ENCODE peak calls at places on chromosomes 16 and 17, in six cellular contexts. G is GM12878, Z is H1, B is SK-N-SH, C is HepG2, R is K562. H is an unnamed sample.

GRCh38 chr16:60929-61878 is 7.6 kb downstream of the SNRNP25 start:
- DNase-seq in G (no peak), Z (no peak), B (no peak), C (no peak), R (no peak), H (no peak)

GRCh38 chr16:55905651-55906050 is 30.5 kb upstream of the CES5A start:
- DNase-seq in G (no peak), Z (no peak), B (no peak), C (no peak), R (no peak), H (no peak)

GRCh38 chr17:60613325-60613724 is 13.3 kb downstream of the PPM1D start:
- DNase-seq in G (no peak), Z (no peak), B (no peak), C (no peak), R (no peak), H (no peak)

GRCh38 chr17:81519284-81520020 is 6.9 kb upstream of the ACTG1 start:
- DNase-seq in G (no peak), Z (peak), B (no peak), C (no peak), R (peak), H (no peak)

GRCh38 chr17:10048951-10049350 is 143.9 kb upstream of the RCVRN start:
- DNase-seq in G (no peak), Z (no peak), B (no peak), C (peak), R (no peak), H (no peak)

GRCh38 chr17:69179227-69179952 is 37.7 kb upstream of the ABCA6 start:
- DNase-seq in G (no peak), Z (no peak), B (no peak), C (no peak), R (no peak), H (no peak)

GRCh38 chr17:36566081-36566480 is 21.4 kb downstream of the GGNBP2 start:
- DNase-seq in G (no peak), Z (no peak), B (no peak), C (no peak), R (no peak), H (no peak)

GRCh38 chr17:77177002-77177401 is 36.2 kb downstream of the SEC14L1 start:
- DNase-seq in G (no peak), Z (no peak), B (no peak), C (no peak), R (no peak), H (no peak)

GRCh38 chr16:4200781-4201137 is 41.1 kb downstream of the SRL start:
- DNase-seq in G (no peak), Z (no peak), B (no peak), C (no peak), R (no peak), H (no peak)

GRCh38 chr17:7556627-7557026 is 1.9 kb upstream of the TNFSF13 start:
- DNase-seq in G (no peak), Z (no peak), B (no peak), C (no peak), R (no peak), H (no peak)

GRCh38 chr17:7930841-7931631 is 710 bp downstream of the TRAPPC1 start:
- DNase-seq in G (no peak), Z (no peak), B (no peak), C (no peak), R (no peak), H (no peak)

GRCh38 chr16:23903001-23903414 is 67.2 kb downstream of the PRKCB start:
- DNase-seq in G (no peak), Z (no peak), B (no peak), C (no peak), R (peak), H (peak)

GRCh38 chr17:74954665-74955421 is 17.7 kb downstream of the HID1 start:
- DNase-seq in G (no peak), Z (no peak), B (peak), C (no peak), R (no peak), H (peak)

GRCh38 chr17:65177901-65178300 is 40.7 kb downstream of the RGS9 start:
- DNase-seq in G (no peak), Z (no peak), B (no peak), C (no peak), R (no peak), H (no peak)

GRCh38 chr16:11168386-11169065 is 87.5 kb downstream of the SOCS1 start:
- DNase-seq in G (no peak), Z (no peak), B (no peak), C (no peak), R (no peak), H (no peak)

GRCh38 chr17:73508057-73508930 is 136.0 kb downstream of the SDK2 start:
- DNase-seq in G (no peak), Z (no peak), B (no peak), C (no peak), R (no peak), H (no peak)

GRCh38 chr17:30352247-30352814 is 18.5 kb upstream of the TMIGD1 start:
- DNase-seq in G (no peak), Z (no peak), B (no peak), C (peak), R (no peak), H (peak)

GRCh38 chr17:61366715-61367413 is 32.8 kb upstream of the TBX2 start:
- DNase-seq in G (no peak), Z (no peak), B (no peak), C (peak), R (no peak), H (no peak)

DNA sequence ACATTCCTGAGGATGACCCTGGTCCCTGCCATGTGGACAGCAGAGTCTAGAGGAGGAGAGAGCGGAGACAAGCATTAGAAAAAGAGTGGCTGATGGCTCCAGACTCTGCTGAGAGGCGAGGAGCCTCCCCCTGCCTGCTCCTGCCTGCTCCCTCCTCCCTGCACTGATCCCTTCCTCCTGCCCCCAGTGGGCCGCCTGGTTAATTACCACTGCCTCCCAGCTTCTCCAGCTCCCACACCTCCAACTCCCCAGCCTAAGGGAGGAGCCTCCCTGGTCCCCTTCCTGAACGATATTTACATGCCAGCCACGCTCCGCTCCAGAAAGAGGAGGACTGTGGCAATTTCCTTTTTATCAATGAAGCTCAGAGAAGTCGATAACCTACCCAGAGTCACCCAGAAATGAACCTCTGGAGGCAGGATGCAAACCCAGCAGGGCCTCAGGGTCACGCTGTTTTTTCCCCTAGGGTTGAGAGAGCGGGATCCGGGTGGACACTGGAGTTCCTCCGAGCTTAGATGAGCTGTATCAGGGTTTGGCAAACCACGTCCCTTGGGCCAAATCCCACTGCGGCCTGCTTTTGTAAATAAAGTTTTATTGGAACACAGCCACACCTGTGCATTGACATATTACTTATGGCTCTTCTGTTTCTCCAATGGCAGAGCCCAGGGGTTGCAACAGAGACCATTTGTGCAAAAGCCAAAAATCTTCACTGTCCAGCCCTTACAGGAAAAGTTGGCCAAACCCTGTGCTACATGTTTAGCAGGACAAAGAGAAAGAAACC is 27.1 kb upstream of the JPH3 start:
- DNase-seq in G (no peak), Z (peak), B (no peak), C (no peak), R (peak), H (no peak)
- TF ChIP-seq GABPA in G (no peak), Z (peak), B (no peak), C (no peak), R (no peak), H (no peak)

DNA sequence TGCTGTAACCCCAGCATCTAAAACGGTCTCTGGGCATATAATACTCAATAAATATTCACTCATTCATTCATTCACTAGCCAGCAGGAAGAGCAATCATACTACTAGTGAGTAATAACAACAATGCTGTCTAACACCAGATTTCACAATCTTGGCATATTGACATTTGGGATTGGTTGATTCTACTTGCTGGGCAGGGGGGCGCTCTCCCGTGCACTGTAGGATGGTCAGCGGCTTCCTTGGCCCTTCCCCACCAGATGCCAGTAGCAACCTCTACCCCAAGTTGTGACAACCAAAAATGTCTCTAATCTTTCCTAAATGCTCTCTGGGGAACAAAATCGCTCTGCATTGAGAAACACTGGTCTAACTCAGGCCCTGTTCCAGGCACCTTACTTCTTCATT is 20.7 kb downstream of the WFDC1 start:
- DNase-seq in G (no peak), Z (no peak), B (no peak), C (peak), R (no peak), H (no peak)
- TF ChIP-seq GABPA in G (no peak), Z (no peak), B (no peak), C (no peak), R (no peak), H (no peak)

GRCh38 chr16:66988197-66988788 is at the start of gene CES4A:
- DNase-seq in G (no peak), Z (no peak), B (no peak), C (peak), R (no peak), H (no peak)
- TF ChIP-seq GABPA in G (no peak), Z (no peak), B (no peak), C (no peak), R (no peak), H (no peak)

DNA sequence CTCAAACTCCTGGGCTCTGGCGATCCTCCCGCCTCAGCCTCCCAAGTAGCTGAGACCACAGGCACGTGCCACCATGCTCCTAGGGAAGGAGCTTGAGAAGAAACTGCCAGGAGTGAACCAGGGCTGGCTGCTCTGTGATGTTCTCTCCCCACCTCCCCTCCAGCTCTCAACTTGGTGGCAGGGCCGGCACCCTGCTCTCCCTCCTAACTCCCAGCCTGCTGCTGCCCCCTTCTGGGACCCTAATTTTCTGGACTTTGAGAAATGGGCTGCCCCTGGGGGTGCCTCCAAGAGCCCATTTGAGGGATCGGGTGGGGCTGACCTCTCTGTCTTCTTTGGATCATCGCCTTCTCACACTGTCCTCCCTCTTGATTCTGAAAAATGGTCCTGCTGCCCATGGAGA is 14.9 kb upstream of the STAT3 start:
- DNase-seq in G (no peak), Z (peak), B (peak), C (no peak), R (peak), H (peak)
- TF ChIP-seq GABPA in G (no peak), Z (no peak), B (no peak), C (no peak), R (no peak), H (no peak)

DNA sequence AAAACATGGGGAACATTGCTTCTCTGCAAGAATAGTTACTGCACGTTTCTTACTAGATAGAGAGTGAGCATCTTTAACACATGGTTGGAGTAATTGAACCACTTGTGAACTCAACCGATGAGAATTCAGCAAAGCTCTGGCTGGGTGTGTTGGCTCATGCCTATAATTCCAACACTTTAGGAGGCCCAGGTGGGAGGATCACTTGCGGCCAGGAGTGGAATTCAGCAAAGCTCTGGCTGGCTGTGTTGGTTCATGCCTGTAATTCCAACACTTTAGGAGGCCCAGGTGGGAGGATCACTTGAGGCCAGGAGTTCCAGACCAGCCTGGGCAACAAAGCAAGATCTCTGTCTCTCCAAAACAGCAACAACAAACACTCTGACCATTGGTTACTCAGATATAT is 865.9 kb downstream of the KCNJ2 start:
- DNase-seq in G (no peak), Z (no peak), B (no peak), C (no peak), R (no peak), H (no peak)
- TF ChIP-seq GABPA in G (no peak), Z (no peak), B (no peak), C (no peak), R (no peak), H (no peak)

GRCh38 chr16:81786321-81786720 is 7.2 kb downstream of the PLCG2 start:
- DNase-seq in G (no peak), Z (no peak), B (no peak), C (no peak), R (no peak), H (no peak)
- TF ChIP-seq GABPA in G (no peak), Z (no peak), B (no peak), C (no peak), R (no peak), H (no peak)

DNA sequence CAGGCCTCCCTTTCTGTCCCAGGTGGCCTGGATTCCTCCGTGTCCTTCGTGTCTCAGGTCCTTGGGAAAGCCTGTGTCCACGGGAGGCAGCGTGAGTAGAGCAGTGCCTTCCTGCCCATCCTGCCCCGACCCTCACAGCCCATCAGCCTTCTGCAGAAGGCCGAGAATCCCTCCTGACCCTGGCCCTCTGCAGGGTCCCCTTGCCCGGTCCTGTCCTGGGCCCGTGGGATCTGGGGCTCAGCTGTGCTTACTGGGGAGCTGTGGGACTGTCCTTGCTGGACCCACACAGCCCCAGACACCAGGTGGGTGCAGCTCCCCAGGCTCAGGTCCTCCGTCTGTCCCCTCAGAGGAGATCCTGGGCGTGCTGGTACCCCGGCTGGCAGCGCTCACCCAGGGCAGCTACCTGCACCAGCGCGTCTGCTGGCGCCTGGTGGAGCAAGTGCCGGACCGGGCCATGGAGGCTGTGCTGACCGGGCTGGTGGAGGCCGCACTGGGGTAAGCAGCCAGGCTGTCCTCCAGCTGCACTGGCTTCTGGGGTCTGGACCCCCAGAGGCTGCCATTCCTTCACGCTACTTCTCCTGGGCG is 3.9 kb downstream of the TELO2 start:
- DNase-seq in G (no peak), Z (no peak), B (no peak), C (no peak), R (no peak), H (no peak)
- TF ChIP-seq GABPA in G (no peak), Z (no peak), B (no peak), C (no peak), R (no peak), H (no peak)

GRCh38 chr17:43703630-43704029 is 41.9 kb upstream of the MEOX1 start:
- DNase-seq in G (no peak), Z (no peak), B (no peak), C (peak), R (no peak), H (no peak)

GRCh38 chr17:43706235-43706634 is 44.5 kb upstream of the MEOX1 start:
- DNase-seq in G (no peak), Z (no peak), B (no peak), C (no peak), R (no peak), H (no peak)

GRCh38 chr17:43699438-43699756 is 37.7 kb upstream of the MEOX1 start:
- DNase-seq in G (no peak), Z (no peak), B (no peak), C (no peak), R (no peak), H (no peak)

GRCh38 chr17:43701318-43701743 is 39.6 kb upstream of the MEOX1 start:
- DNase-seq in G (peak), Z (no peak), B (no peak), C (no peak), R (no peak), H (peak)

DNA sequence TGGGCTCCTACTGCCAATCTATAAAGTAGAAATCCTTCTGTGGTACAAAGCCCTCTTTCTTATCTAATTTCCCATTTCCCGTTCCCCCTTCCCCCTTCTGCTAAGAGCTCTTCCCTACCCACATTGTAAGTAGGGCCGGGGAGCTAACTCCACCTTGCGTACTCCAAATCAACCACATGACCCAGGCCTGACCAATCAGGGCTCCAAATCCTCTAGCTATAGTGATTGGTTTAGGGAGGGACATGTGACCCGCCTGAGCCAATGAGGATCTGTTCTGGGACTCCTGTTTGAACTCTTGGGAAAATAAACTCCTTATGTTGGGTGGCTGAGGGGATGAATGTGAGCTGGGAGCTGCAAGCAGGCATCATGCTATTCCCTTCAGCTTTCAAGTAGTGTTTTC is 40.9 kb upstream of the MEOX1 start:
- DNase-seq in G (no peak), Z (peak), B (peak), C (peak), R (peak), H (peak)
- TF ChIP-seq GABPA in G (no peak), Z (no peak), B (no peak), C (no peak), R (no peak), H (no peak)

GRCh38 chr16:31050280-31051030 is 17.1 kb downstream of the STX4 start:
- DNase-seq in G (no peak), Z (no peak), B (no peak), C (no peak), R (no peak), H (no peak)

GRCh38 chr16:31055613-31056012 is 18.4 kb downstream of the ZNF668 start:
- DNase-seq in G (no peak), Z (peak), B (no peak), C (no peak), R (no peak), H (no peak)

DNA sequence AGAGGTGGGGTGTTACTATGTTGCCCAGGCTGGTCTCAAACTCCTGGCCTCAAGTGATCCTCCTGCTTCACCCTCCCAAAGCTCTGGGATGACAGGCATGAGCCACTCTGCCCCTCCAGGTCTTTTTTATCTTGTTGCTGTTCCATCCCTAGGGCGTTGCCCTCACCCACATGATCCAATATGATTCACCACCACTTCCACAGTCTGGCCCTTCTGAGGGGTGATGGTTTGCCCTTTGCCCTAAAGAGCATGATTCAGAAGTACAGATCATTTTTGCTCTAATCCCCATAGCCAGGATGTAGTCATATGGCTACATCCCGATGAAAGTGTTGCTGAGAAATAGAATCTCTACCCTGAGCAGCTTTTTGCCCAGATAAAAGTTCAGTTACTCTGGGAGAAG is 18.8 kb downstream of the STX4 start:
- DNase-seq in G (no peak), Z (no peak), B (no peak), C (peak), R (peak), H (peak)
- TF ChIP-seq GABPA in G (no peak), Z (no peak), B (no peak), C (no peak), R (no peak), H (no peak)

H was measured in HL-60.